ENCODE peak calls at places on chromosomes 3 and 15, in five cellular contexts. E is fibroblast of lung, W is NCI-H1105, H is amniotic stem cell, K is endothelial cell. Y is an unnamed sample.

GRCh38 chr3:174330303-174330702 is 528.8 kb upstream of the NAALADL2 start:
- DNase-seq in E (peak; percentile 95), W (no peak), H (peak; percentile 73), K (no peak), Y (peak; percentile 79)

GRCh38 chr3:117298273-117298672 is 588.7 kb downstream of the TUSC7 start:
- DNase-seq in E (no peak), W (no peak), H (no peak), K (no peak), Y (no peak)

GRCh38 chr15:58330836-58331561 is 100.8 kb upstream of the LIPC start:
- DNase-seq in E (no peak), W (no peak), H (no peak), K (no peak), Y (no peak)

GRCh38 chr3:152050782-152051405 is 177.5 kb downstream of the SUCNR1 start:
- DNase-seq in E (peak; percentile 23), W (no peak), H (no peak), K (no peak), Y (no peak)

GRCh38 chr15:36577082-36577481 is 2.3 kb upstream of the CDIN1 start:
- DNase-seq in E (no peak), W (no peak), H (no peak), K (no peak), Y (no peak)

GRCh38 chr3:151201046-151201730 is 1.8 kb downstream of the GPR171 start:
- DNase-seq in E (no peak), W (no peak), H (no peak), K (no peak), Y (no peak)

GRCh38 chr3:53166781-53167291 is 5.8 kb downstream of the PRKCD start:
- DNase-seq in E (peak; percentile 74), W (no peak), H (no peak), K (peak; percentile 55), Y (peak; percentile 93)

GRCh38 chr3:52046186-52046913 is 10.0 kb downstream of the DUSP7 start:
- DNase-seq in E (peak; percentile 99), W (no peak), H (peak; percentile 96), K (peak; percentile 22), Y (peak; percentile 98)

GRCh38 chr3:123194552-123194951 is 7.2 kb upstream of the SEC22A start:
- DNase-seq in E (no peak), W (no peak), H (no peak), K (peak; percentile 56), Y (peak; percentile 26)

GRCh38 chr3:99620976-99621375 is 17.4 kb upstream of the COL8A1 start:
- DNase-seq in E (no peak), W (no peak), H (no peak), K (no peak), Y (no peak)

GRCh38 chr15:97425596-97425995 is 534.9 kb upstream of the ARRDC4 start:
- DNase-seq in E (no peak), W (no peak), H (no peak), K (no peak), Y (no peak)

GRCh38 chr3:196246612-196247308 is 30.4 kb downstream of the SLC51A start:
- DNase-seq in E (peak; percentile 86), W (no peak), H (no peak), K (no peak), Y (peak; percentile 17)

GRCh38 chr3:47976135-47976758 is 40.0 kb downstream of the MAP4 start:
- DNase-seq in E (no peak), W (no peak), H (no peak), K (no peak), Y (no peak)

GRCh38 chr3:107347717-107348116 is 29.5 kb upstream of the CCDC54 start:
- DNase-seq in E (no peak), W (no peak), H (no peak), K (no peak), Y (no peak)

GRCh38 chr3:56573501-56573900 is 16.5 kb downstream of the CCDC66 start:
- DNase-seq in E (no peak), W (no peak), H (no peak), K (no peak), Y (no peak)

GRCh38 chr3:44067431-44067830 is 174.3 kb upstream of the TOPAZ1 start:
- DNase-seq in E (no peak), W (no peak), H (no peak), K (no peak), Y (no peak)

Y was measured in AG08395.